ENCODE peak calls at places on chromosomes 11 and 22, in five cellular contexts. J, N, E, F and U are unnamed samples.
A peak's percentile ranks its signal among the peaks of the same experiment; 100 is the strongest.

GRCh38 chr11:86918943-86919342 is 36.3 kb downstream of the FZD4 start:
- DNase-seq in J (no peak), E (no peak), F (peak; percentile 49), N (peak; percentile 68), U (no peak)

GRCh38 chr22:21712751-21713427 is 22.7 kb downstream of the YPEL1 start:
- DNase-seq in F (peak; percentile 89), J (no peak), N (peak; percentile 83), E (peak; percentile 39), U (peak; percentile 74)

GRCh38 chr11:593347-593746 is 17.1 kb downstream of the PHRF1 start:
- DNase-seq in E (no peak), N (no peak), J (no peak), F (no peak), U (no peak)

GRCh38 chr11:113991170-113991569 is 16.3 kb downstream of the HTR3A start:
- DNase-seq in N (peak; percentile 58), E (no peak), F (peak; percentile 64), J (no peak), U (no peak)

GRCh38 chr11:76147106-76147735 is 59.1 kb downstream of the WNT11 start:
- DNase-seq in N (no peak), J (no peak), E (no peak), F (no peak), U (no peak)

GRCh38 chr22:28009272-28009827 is 90.3 kb upstream of the PITPNB start:
- DNase-seq in J (peak; percentile 88), N (peak; percentile 90), E (peak; percentile 73), F (peak; percentile 90), U (peak; percentile 84)

GRCh38 chr11:86067230-86068137 is 1.4 kb downstream of the PICALM start:
- DNase-seq in N (no peak), J (no peak), E (no peak), F (peak; percentile 25), U (no peak)

GRCh38 chr11:72668645-72669347 is 5.4 kb downstream of the PDE2A start:
- DNase-seq in E (peak; percentile 61), F (no peak), N (no peak), J (no peak), U (peak; percentile 75)

GRCh38 chr11:3888876-3889275 is 33.4 kb downstream of the STIM1 start:
- DNase-seq in F (no peak), J (no peak), E (no peak), N (no peak), U (no peak)

GRCh38 chr11:412641-413119 is 2.1 kb downstream of the SIGIRR start:
- DNase-seq in F (no peak), E (no peak), N (no peak), J (peak; percentile 71), U (no peak)

GRCh38 chr11:71489311-71490043 is 36.5 kb downstream of the NADSYN1 start:
- DNase-seq in E (peak; percentile 57), N (peak; percentile 35), J (no peak), F (peak; percentile 80), U (peak; percentile 66)